ENCODE peak calls at places on chromosomes 4 and X, in five cellular contexts. D is central memory CD8-positive, alpha-beta T cell; T is activated CD8-positive, alpha-beta T cell treated with anti-CD3 and anti-CD28 coated beads for 36 hours; Z is PC-3; E is naive thymus-derived CD4-positive, alpha-beta T cell. V is an unnamed sample.

GRCh38 chrX:1327651-1328304 is 8.8 kb upstream of the IL3RA start:
- ATAC-seq in D (no peak), T (no peak), Z (no peak), E (no peak), V (no peak)

GRCh38 chr4:38529189-38530115 is 134.5 kb upstream of the KLF3 start:
- ATAC-seq in D (peak), T (peak), Z (peak), E (peak), V (peak)

GRCh38 chr4:150583287-150584197 is 1.6 kb downstream of the MAB21L2 start:
- ATAC-seq in D (no peak), T (no peak), Z (no peak), E (no peak), V (no peak)

GRCh38 chrX:134369576-134369975 is 90.4 kb upstream of the HPRT1 start:
- ATAC-seq in D (no peak), T (no peak), Z (no peak), E (no peak), V (no peak)

GRCh38 chr4:73731968-73732610 is 8.3 kb upstream of the CXCL8 start:
- ATAC-seq in D (no peak), T (no peak), Z (no peak), E (peak), V (no peak)

GRCh38 chr4:142707397-142707796 is 138.7 kb downstream of the INPP4B start:
- ATAC-seq in D (no peak), T (no peak), Z (no peak), E (no peak), V (no peak)

GRCh38 chr4:52914051-52914605 is 52.0 kb downstream of the RASL11B start:
- ATAC-seq in D (no peak), T (no peak), Z (peak), E (no peak), V (no peak)

GRCh38 chr4:119683518-119683917 is 54.9 kb upstream of the PDE5A start:
- ATAC-seq in D (no peak), T (no peak), Z (peak), E (no peak), V (no peak)

GRCh38 chr4:183987987-183988392 is 82.9 kb downstream of the STOX2 start:
- ATAC-seq in D (no peak), T (no peak), Z (peak), E (peak), V (no peak)

GRCh38 chrX:41733939-41734338 is 10.0 kb downstream of the GPR82 start:
- ATAC-seq in D (peak), T (peak), Z (no peak), E (peak), V (peak)

GRCh38 chrX:30990361-30990760 is 81.5 kb downstream of the FTHL17 start:
- ATAC-seq in D (no peak), T (no peak), Z (no peak), E (no peak), V (no peak)

GRCh38 chrX:139495324-139495723 is 35.2 kb upstream of the F9 start:
- ATAC-seq in D (no peak), T (no peak), Z (no peak), E (no peak), V (no peak)

GRCh38 chr4:27059446-27059845 is 198.8 kb downstream of the STIM2 start:
- ATAC-seq in D (no peak), T (no peak), Z (no peak), E (no peak), V (no peak)

GRCh38 chrX:105758784-105759183 is 63.6 kb upstream of the NRK start:
- ATAC-seq in D (no peak), T (no peak), Z (no peak), E (no peak), V (no peak)

GRCh38 chr4:121100093-121100775 is 27.9 kb upstream of the NDNF start:
- ATAC-seq in D (no peak), T (no peak), Z (no peak), E (no peak), V (no peak)

GRCh38 chrX:72492499-72492898 is 80.1 kb downstream of the HDAC8 start:
- ATAC-seq in D (no peak), T (no peak), Z (no peak), E (no peak), V (no peak)

GRCh38 chr4:166143227-166143626 is 270.2 kb downstream of the TLL1 start:
- ATAC-seq in D (no peak), T (no peak), Z (no peak), E (no peak), V (peak)

GRCh38 chrX:17471121-17471520 is 96.1 kb downstream of the NHS start:
- ATAC-seq in D (no peak), T (no peak), Z (no peak), E (no peak), V (no peak)

V was measured in activated T-helper 17 cell treated with anti-CD3 and anti-CD28 coated beads, Interleukin-2, amount 50 U/mL, for 72 hours.